ENCODE peak calls at places on chromosomes 16 and 17, in seven cellular contexts. D is osteoblast; N is CD4-positive, alpha-beta T cell; H is thoracic aorta; Q is ovary; M is kidney; O is Calu3. K is an unnamed sample.

GRCh38 chr16:83403751-83404150 is 404.0 kb upstream of the HSBP1 start:
- DNase-seq in D (peak), N (no peak), H (no peak), Q (no peak), M (no peak), O (no peak), K (no peak)

GRCh38 chr17:15106540-15106939 is 158.6 kb downstream of the PMP22 start:
- DNase-seq in D (peak), N (no peak), H (no peak), Q (no peak), M (no peak), O (peak), K (no peak)

GRCh38 chr17:79836952-79837887 is 2.0 kb downstream of the CBX4 start:
- DNase-seq in D (peak), N (peak), H (no peak), Q (peak), M (peak), O (peak), K (peak)

GRCh38 chr17:16255481-16255901 is 38.5 kb downstream of the PIGL start:
- DNase-seq in D (peak), N (no peak), H (peak), Q (peak), M (peak), O (no peak), K (no peak)

GRCh38 chr17:59370580-59371299 is 39.3 kb downstream of the YPEL2 start:
- DNase-seq in D (no peak), N (no peak), H (no peak), Q (no peak), M (no peak), O (no peak), K (no peak)

GRCh38 chr16:85056211-85056748 is 28.7 kb downstream of the KIAA0513 start:
- DNase-seq in D (no peak), N (no peak), H (no peak), Q (no peak), M (no peak), O (no peak), K (no peak)

GRCh38 chr16:53915452-53916160 is 211.7 kb downstream of the FTO start:
- DNase-seq in D (no peak), N (no peak), H (no peak), Q (no peak), M (no peak), O (no peak), K (no peak)

GRCh38 chr17:6894206-6894528 is 62.6 kb upstream of the TEKT1 start:
- DNase-seq in D (peak), N (no peak), H (no peak), Q (no peak), M (no peak), O (peak), K (no peak)

GRCh38 chr16:2992383-2993081 is 12.3 kb upstream of the PKMYT1 start:
- DNase-seq in D (no peak), N (no peak), H (no peak), Q (no peak), M (no peak), O (no peak), K (no peak)

GRCh38 chr16:10521681-10522274 is 58.6 kb downstream of the EMP2 start:
- DNase-seq in D (peak), N (no peak), H (no peak), Q (peak), M (no peak), O (peak), K (peak)

GRCh38 chr17:63382826-63383225 is 63.3 kb downstream of the CYB561 start:
- DNase-seq in D (peak), N (no peak), H (no peak), Q (no peak), M (no peak), O (no peak), K (no peak)

GRCh38 chr16:75591001-75591852 is 25.0 kb downstream of the GABARAPL2 start:
- DNase-seq in D (peak), N (no peak), H (peak), Q (peak), M (no peak), O (no peak), K (no peak)

GRCh38 chr17:20120835-20121234 is 111.7 kb downstream of the SPECC1 start:
- DNase-seq in D (no peak), N (no peak), H (no peak), Q (no peak), M (no peak), O (no peak), K (no peak)

GRCh38 chr17:8740486-8740885 is 4.2 kb downstream of the CCDC42 start:
- DNase-seq in D (no peak), N (peak), H (no peak), Q (no peak), M (peak), O (no peak), K (no peak)

GRCh38 chr16:11283820-11284248 is 2.7 kb upstream of the PRM1 start:
- DNase-seq in D (peak), N (no peak), H (no peak), Q (no peak), M (peak), O (no peak), K (no peak)

DNA sequence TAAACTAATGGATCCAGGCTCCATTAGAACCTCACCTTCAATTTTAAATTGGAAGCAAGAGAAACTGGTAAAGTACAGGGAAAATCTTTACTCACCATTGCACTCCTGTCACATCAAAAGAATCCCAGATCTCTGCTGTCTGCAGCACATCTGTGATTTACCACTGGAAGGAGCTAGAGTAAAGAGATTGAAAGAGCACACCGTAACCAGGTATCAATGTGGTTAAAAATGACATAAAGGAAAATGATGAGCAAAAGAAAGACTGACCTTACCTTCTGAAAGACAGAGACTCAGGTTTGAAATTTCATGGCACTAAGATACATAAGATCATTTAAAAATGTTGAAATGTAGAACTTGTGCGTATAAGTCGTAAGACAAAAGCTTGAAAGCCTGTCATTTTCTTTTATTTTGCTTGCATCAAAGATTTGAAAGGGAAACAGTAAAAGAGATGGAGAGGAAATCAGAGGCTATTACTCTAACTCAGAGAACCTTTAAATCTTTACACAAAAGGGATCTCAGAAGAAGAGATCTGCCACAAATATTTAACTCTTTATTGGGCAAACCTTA is 678.2 kb upstream of the GOT2 start:
- DNase-seq in D (no peak), N (no peak), H (no peak), Q (no peak), M (no peak), O (no peak), K (no peak)
- TF ChIP-seq CTCF in D (peak), N (no peak), H (no peak), Q (no peak), M (peak), O (no peak), K (peak)

DNA sequence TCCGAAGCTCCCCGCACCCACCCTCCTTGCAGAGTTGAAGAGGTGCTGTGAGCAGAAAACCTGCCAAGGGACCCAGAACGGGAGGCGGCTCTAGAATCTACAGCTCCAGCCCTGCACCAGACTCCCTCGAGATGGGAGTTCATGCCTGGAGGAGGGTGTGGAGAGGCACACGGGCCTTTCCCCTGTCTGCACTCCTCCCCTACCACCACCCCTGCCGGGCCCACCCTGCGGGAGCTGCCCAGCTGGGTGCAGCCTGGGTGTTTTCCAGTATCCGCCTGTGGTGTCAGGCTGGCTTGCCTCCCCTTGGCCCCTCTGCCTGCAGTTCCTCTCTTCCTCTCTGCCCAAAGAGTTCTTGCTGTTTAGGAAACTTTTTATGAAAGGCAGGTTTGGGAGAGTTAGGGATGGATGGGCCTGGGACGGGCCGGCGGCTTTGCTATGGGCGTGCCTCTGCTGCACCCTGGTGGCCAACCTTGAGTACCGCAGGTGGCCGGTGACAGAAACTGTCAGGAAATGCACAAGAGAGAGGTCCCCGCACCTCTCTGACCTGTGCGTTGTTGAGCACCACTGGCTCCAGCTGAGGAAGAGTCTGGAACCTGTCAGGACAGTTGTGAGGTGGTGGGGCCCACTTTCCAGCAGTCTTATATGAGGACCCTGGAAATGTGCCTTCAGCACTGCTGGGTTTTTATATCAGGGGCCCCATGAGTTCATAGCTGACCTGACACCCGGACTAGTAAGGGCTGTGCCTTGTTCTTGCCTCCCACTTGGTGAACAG is 354.1 kb downstream of the SEC14L1 start:
- DNase-seq in D (peak), N (peak), H (peak), Q (peak), M (peak), O (peak), K (peak)
- TF ChIP-seq CTCF in D (peak), N (peak), H (peak), Q (peak), M (peak), O (peak), K (peak)

DNA sequence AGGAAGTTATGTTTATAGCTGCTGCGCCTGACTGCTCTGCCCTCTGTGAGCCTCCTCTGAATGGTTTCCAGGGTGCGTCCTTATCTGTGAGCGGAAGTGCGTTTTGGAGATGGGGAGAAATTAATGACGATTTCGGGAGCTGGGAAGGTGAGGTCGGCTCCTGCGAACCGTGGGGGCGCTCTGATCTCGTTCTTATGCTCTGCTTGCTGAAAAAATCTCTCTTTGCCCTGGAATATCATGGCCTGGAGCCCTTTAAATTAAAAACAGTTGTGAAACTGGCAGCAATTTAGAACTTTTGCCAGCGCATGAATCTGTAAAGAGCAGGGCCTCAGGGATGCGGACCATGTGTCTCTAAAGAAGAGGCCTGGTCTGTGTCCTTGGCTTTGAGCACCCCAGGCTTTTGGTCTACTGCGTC is 135.8 kb upstream of the ZFHX3 start:
- DNase-seq in D (no peak), N (no peak), H (no peak), Q (peak), M (no peak), O (no peak), K (no peak)
- TF ChIP-seq CTCF in D (no peak), N (no peak), H (no peak), Q (no peak), M (no peak), O (no peak), K (no peak)

DNA sequence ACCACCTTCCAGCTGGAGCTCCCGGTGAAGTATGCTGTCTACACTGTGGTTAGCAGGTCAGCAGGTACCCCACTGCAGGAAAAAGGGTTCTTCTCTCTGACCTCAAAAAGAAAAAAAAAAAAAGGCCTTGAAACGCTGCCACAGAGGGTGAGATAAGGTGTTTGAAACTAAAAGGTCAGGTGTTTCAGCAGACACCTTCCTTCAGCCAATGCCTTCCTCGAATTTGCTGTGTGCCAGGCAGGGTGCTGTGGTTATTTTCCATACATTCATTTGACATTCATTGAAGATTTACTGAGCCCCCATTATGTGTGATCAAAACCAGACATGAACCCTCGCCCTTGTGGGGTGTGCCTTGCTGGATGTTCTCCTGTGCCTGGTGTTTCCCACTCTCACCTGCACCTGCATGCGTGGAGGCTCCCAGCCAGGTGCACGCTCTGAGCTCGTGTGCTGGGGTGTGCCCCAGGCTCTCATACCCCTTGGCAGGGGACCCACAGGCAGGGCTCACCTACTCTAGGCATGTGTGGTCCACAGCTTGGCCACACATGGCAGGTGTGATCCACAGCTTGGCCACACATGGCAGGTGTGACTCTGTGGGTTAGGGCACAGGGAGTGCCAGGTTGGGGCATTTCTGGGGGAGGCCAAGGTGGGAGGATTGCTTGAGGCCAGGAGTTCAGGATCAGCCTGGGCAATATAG is 15.8 kb upstream of the ITGAD start:
- DNase-seq in D (no peak), N (no peak), H (no peak), Q (no peak), M (peak), O (no peak), K (no peak)
- TF ChIP-seq CTCF in D (no peak), N (no peak), H (no peak), Q (no peak), M (no peak), O (no peak), K (no peak)